ENCODE peak calls at places on chromosomes 3 and 15, in four cellular contexts. D, E, O and K are unnamed samples.

GRCh38 chr3:50573566-50574279 is 4.4 kb downstream of the HEMK1 start:
- DNase-seq in O (no peak), D (no peak), E (no peak), K (no peak)

GRCh38 chr3:129683201-129683600 is 76.7 kb upstream of the PLXND1 start:
- DNase-seq in E (no peak), O (no peak), D (no peak), K (no peak)

GRCh38 chr15:65528461-65529060 is 1.7 kb upstream of the HACD3 start:
- DNase-seq in E (no peak), D (no peak), O (no peak), K (no peak)

GRCh38 chr3:41598329-41598728 is 363.6 kb downstream of the ULK4 start:
- DNase-seq in E (no peak), O (no peak), D (no peak), K (no peak)

GRCh38 chr3:45987368-45988099 is 8.1 kb downstream of the FYCO1 start:
- DNase-seq in D (no peak), E (peak; percentile 55), O (no peak), K (no peak)

GRCh38 chr3:56890448-56891083 is 88.8 kb upstream of the ARHGEF3 start:
- DNase-seq in O (peak; percentile 61), E (peak; percentile 46), D (no peak), K (no peak)

GRCh38 chr3:154050216-154050615 is 71.0 kb upstream of the ARHGEF26 start:
- DNase-seq in D (no peak), O (no peak), E (no peak), K (no peak)

GRCh38 chr15:58203537-58203936 is 65.4 kb downstream of the AQP9 start:
- DNase-seq in D (no peak), E (peak; percentile 97), O (peak; percentile 33), K (peak; percentile 96)

GRCh38 chr15:50248994-50249586 is 16.4 kb downstream of the HDC start:
- DNase-seq in D (no peak), E (peak; percentile 29), O (no peak), K (no peak)

GRCh38 chr3:86801921-86802320 is 189.0 kb downstream of the VGLL3 start:
- DNase-seq in E (peak; percentile 44), O (no peak), D (no peak), K (no peak)

GRCh38 chr15:50065264-50065663 is 53.8 kb downstream of the ATP8B4 start:
- DNase-seq in D (no peak), E (no peak), O (no peak), K (no peak)

GRCh38 chr3:64489361-64490044 is 198.3 kb downstream of the ADAMTS9 start:
- DNase-seq in D (peak; percentile 91), E (no peak), O (peak; percentile 85), K (no peak)

GRCh38 chr15:77029166-77030041 is 34.5 kb downstream of the PSTPIP1 start:
- DNase-seq in O (peak; percentile 10), D (no peak), E (no peak), K (no peak)

GRCh38 chr3:151599103-151599672 is 134.5 kb upstream of the AADACL2 start:
- DNase-seq in E (no peak), D (peak; percentile 9), O (no peak), K (no peak)

GRCh38 chr3:30620402-30621360 is 14.3 kb downstream of the TGFBR2 start:
- DNase-seq in O (no peak), E (no peak), D (no peak), K (no peak)